ENCODE peak calls at places on chromosome 20, in four cellular contexts. One of them, this sample, is unnamed.

GRCh38 chr20:60242836-60243520 is 284.8 kb downstream of the CDH26 start:
- DNase-seq in adrenal gland: no peak
- DNase-seq in HFFc6: peak
- DNase-seq in body of pancreas: no peak
- DNase-seq in this sample: no peak

GRCh38 chr20:16708590-16708989 is 21.2 kb upstream of the SNRPB2 start:
- DNase-seq in adrenal gland: no peak
- DNase-seq in HFFc6: no peak
- DNase-seq in body of pancreas: no peak
- DNase-seq in this sample: no peak

GRCh38 chr20:14481863-14482262 is 144.5 kb upstream of the FLRT3 start:
- DNase-seq in adrenal gland: no peak
- DNase-seq in HFFc6: no peak
- DNase-seq in body of pancreas: no peak
- DNase-seq in this sample: no peak

GRCh38 chr20:45359069-45359405 is 3.9 kb upstream of the SYS1 start:
- DNase-seq in adrenal gland: peak
- DNase-seq in HFFc6: no peak
- DNase-seq in body of pancreas: peak
- DNase-seq in this sample: no peak

GRCh38 chr20:32902456-32903420 is 44.0 kb downstream of the EFCAB8 start:
- DNase-seq in adrenal gland: peak
- DNase-seq in HFFc6: peak
- DNase-seq in body of pancreas: peak
- DNase-seq in this sample: peak

GRCh38 chr20:44217342-44218092 is 6.9 kb upstream of the OSER1 start:
- DNase-seq in adrenal gland: peak
- DNase-seq in HFFc6: peak
- DNase-seq in body of pancreas: peak
- DNase-seq in this sample: peak

GRCh38 chr20:64039293-64040160 is 3.5 kb downstream of the C20orf204 start:
- DNase-seq in adrenal gland: no peak
- DNase-seq in HFFc6: no peak
- DNase-seq in body of pancreas: no peak
- DNase-seq in this sample: no peak

GRCh38 chr20:41910558-41910957 is 292.4 kb upstream of the CHD6 start:
- DNase-seq in adrenal gland: no peak
- DNase-seq in HFFc6: no peak
- DNase-seq in body of pancreas: no peak
- DNase-seq in this sample: no peak

GRCh38 chr20:10430000-10430466 is 4.0 kb downstream of the MKKS start:
- DNase-seq in adrenal gland: no peak
- DNase-seq in HFFc6: no peak
- DNase-seq in body of pancreas: no peak
- DNase-seq in this sample: no peak

GRCh38 chr20:11059659-11060058 is 385.9 kb upstream of the JAG1 start:
- DNase-seq in adrenal gland: no peak
- DNase-seq in HFFc6: no peak
- DNase-seq in body of pancreas: no peak
- DNase-seq in this sample: no peak

GRCh38 chr20:32464401-32465091 is 106.4 kb downstream of the ASXL1 start:
- DNase-seq in adrenal gland: no peak
- DNase-seq in HFFc6: no peak
- DNase-seq in body of pancreas: no peak
- DNase-seq in this sample: no peak

GRCh38 chr20:29443819-29444218 is 1813.6 kb upstream of the DEFB115 start:
- DNase-seq in adrenal gland: no peak
- DNase-seq in HFFc6: no peak
- DNase-seq in body of pancreas: no peak
- DNase-seq in this sample: no peak

GRCh38 chr20:62362590-62362940 is 4.5 kb downstream of the LAMA5 start:
- DNase-seq in adrenal gland: no peak
- DNase-seq in HFFc6: no peak
- DNase-seq in body of pancreas: no peak
- DNase-seq in this sample: no peak

GRCh38 chr20:24492031-24492607 is 22.7 kb downstream of the SYNDIG1 start:
- DNase-seq in adrenal gland: no peak
- DNase-seq in HFFc6: no peak
- DNase-seq in body of pancreas: no peak
- DNase-seq in this sample: no peak

This sample was measured in Kasumi-1.